ENCODE peak calls at places on chromosome 16, in eight cellular contexts. One of them, this sample, is unnamed.

GRCh38 chr16:64088838-64089237 is 1033.0 kb downstream of the CDH11 start:
- DNase-seq in hepatic stellate cell: no peak
- DNase-seq in GM20000: no peak
- DNase-seq in H7: no peak
- DNase-seq in fibroblast of pulmonary artery: no peak
- DNase-seq in epithelial cell of esophagus: no peak
- DNase-seq in mesendoderm: no peak
- DNase-seq in left colon: no peak
- DNase-seq in this sample: no peak

GRCh38 chr16:59259074-59259963 is 525.2 kb upstream of the GOT2 start:
- DNase-seq in GM20000: no peak
- DNase-seq in fibroblast of pulmonary artery: no peak
- DNase-seq in epithelial cell of esophagus: no peak
- DNase-seq in mesendoderm: no peak
- DNase-seq in left colon: no peak
- DNase-seq in hepatic stellate cell: no peak
- DNase-seq in H7: no peak
- DNase-seq in this sample: no peak

GRCh38 chr16:2511128-2511785 is 2.5 kb upstream of the ATP6V0C start:
- DNase-seq in hepatic stellate cell: peak; percentile 83
- DNase-seq in fibroblast of pulmonary artery: peak; percentile 57
- DNase-seq in H7: peak; percentile 86
- DNase-seq in left colon: peak; percentile 69
- DNase-seq in GM20000: no peak
- DNase-seq in mesendoderm: peak; percentile 47
- DNase-seq in epithelial cell of esophagus: peak; percentile 57
- DNase-seq in this sample: peak; percentile 78

GRCh38 chr16:79593754-79594153 is 6.8 kb downstream of the MAF start:
- DNase-seq in H7: no peak
- DNase-seq in hepatic stellate cell: no peak
- DNase-seq in epithelial cell of esophagus: no peak
- DNase-seq in fibroblast of pulmonary artery: no peak
- DNase-seq in left colon: no peak
- DNase-seq in GM20000: no peak
- DNase-seq in mesendoderm: no peak
- DNase-seq in this sample: no peak

GRCh38 chr16:57071840-57072541 is 20.4 kb upstream of the CPNE2 start:
- DNase-seq in GM20000: no peak
- DNase-seq in hepatic stellate cell: peak; percentile 68
- DNase-seq in epithelial cell of esophagus: peak; percentile 76
- DNase-seq in H7: no peak
- DNase-seq in fibroblast of pulmonary artery: peak; percentile 76
- DNase-seq in mesendoderm: no peak
- DNase-seq in left colon: no peak
- DNase-seq in this sample: peak; percentile 56

GRCh38 chr16:12576878-12577277 is 226.8 kb downstream of the CPPED1 start:
- DNase-seq in GM20000: no peak
- DNase-seq in fibroblast of pulmonary artery: no peak
- DNase-seq in epithelial cell of esophagus: no peak
- DNase-seq in hepatic stellate cell: no peak
- DNase-seq in left colon: no peak
- DNase-seq in H7: no peak
- DNase-seq in mesendoderm: no peak
- DNase-seq in this sample: no peak

GRCh38 chr16:88782454-88783390 is 2.3 kb downstream of the PIEZO1 start:
- DNase-seq in hepatic stellate cell: peak; percentile 90
- DNase-seq in left colon: no peak
- DNase-seq in epithelial cell of esophagus: peak; percentile 94
- DNase-seq in fibroblast of pulmonary artery: no peak
- DNase-seq in H7: no peak
- DNase-seq in GM20000: no peak
- DNase-seq in mesendoderm: no peak
- DNase-seq in this sample: peak; percentile 84

GRCh38 chr16:81703177-81704155 is 75.6 kb upstream of the PLCG2 start:
- DNase-seq in hepatic stellate cell: peak; percentile 66
- DNase-seq in left colon: no peak
- DNase-seq in H7: no peak
- DNase-seq in mesendoderm: no peak
- DNase-seq in epithelial cell of esophagus: peak; percentile 52
- DNase-seq in fibroblast of pulmonary artery: peak; percentile 94
- DNase-seq in GM20000: no peak
- DNase-seq in this sample: peak; percentile 91

GRCh38 chr16:14302031-14302398 is 230.9 kb downstream of the MRTFB start:
- DNase-seq in epithelial cell of esophagus: peak; percentile 79
- DNase-seq in H7: peak; percentile 92
- DNase-seq in left colon: peak; percentile 55
- DNase-seq in hepatic stellate cell: peak; percentile 82
- DNase-seq in mesendoderm: peak; percentile 79
- DNase-seq in fibroblast of pulmonary artery: peak; percentile 66
- DNase-seq in GM20000: peak; percentile 96
- DNase-seq in this sample: peak; percentile 51

GRCh38 chr16:86628614-86629013 is 50.3 kb downstream of the FOXL1 start:
- DNase-seq in GM20000: no peak
- DNase-seq in fibroblast of pulmonary artery: no peak
- DNase-seq in H7: no peak
- DNase-seq in hepatic stellate cell: peak; percentile 36
- DNase-seq in epithelial cell of esophagus: no peak
- DNase-seq in left colon: no peak
- DNase-seq in mesendoderm: no peak
- DNase-seq in this sample: no peak

GRCh38 chr16:67928561-67929364 is 2.9 kb downstream of the CTRL start:
- DNase-seq in left colon: peak; percentile 80
- DNase-seq in fibroblast of pulmonary artery: peak; percentile 66
- DNase-seq in hepatic stellate cell: peak; percentile 85
- DNase-seq in mesendoderm: peak; percentile 72
- DNase-seq in H7: peak; percentile 96
- DNase-seq in epithelial cell of esophagus: peak; percentile 70
- DNase-seq in GM20000: peak; percentile 79
- DNase-seq in this sample: peak; percentile 52

GRCh38 chr16:50166511-50167500 is 13.7 kb downstream of the TENT4B start:
- DNase-seq in hepatic stellate cell: no peak
- DNase-seq in GM20000: no peak
- DNase-seq in H7: no peak
- DNase-seq in epithelial cell of esophagus: peak; percentile 45
- DNase-seq in fibroblast of pulmonary artery: no peak
- DNase-seq in mesendoderm: no peak
- DNase-seq in left colon: no peak
- DNase-seq in this sample: peak; percentile 55

GRCh38 chr16:60640038-60640437 is 1396.2 kb downstream of the CDH8 start:
- DNase-seq in left colon: no peak
- DNase-seq in H7: no peak
- DNase-seq in fibroblast of pulmonary artery: no peak
- DNase-seq in mesendoderm: no peak
- DNase-seq in hepatic stellate cell: no peak
- DNase-seq in GM20000: no peak
- DNase-seq in epithelial cell of esophagus: peak; percentile 13
- DNase-seq in this sample: no peak

GRCh38 chr16:86961133-86961720 is 356.0 kb downstream of the C16orf95 start:
- DNase-seq in left colon: no peak
- DNase-seq in mesendoderm: no peak
- DNase-seq in fibroblast of pulmonary artery: peak; percentile 18
- DNase-seq in hepatic stellate cell: peak; percentile 78
- DNase-seq in H7: no peak
- DNase-seq in epithelial cell of esophagus: no peak
- DNase-seq in GM20000: no peak
- DNase-seq in this sample: peak; percentile 67

GRCh38 chr16:29315916-29316517 is 90.5 kb downstream of the NPIPB11 start:
- DNase-seq in H7: peak; percentile 74
- DNase-seq in mesendoderm: peak; percentile 35
- DNase-seq in GM20000: no peak
- DNase-seq in fibroblast of pulmonary artery: no peak
- DNase-seq in hepatic stellate cell: no peak
- DNase-seq in epithelial cell of esophagus: no peak
- DNase-seq in left colon: no peak
- DNase-seq in this sample: no peak

GRCh38 chr16:71467810-71468209 is 5.8 kb upstream of the ZNF23 start:
- DNase-seq in GM20000: peak; percentile 42
- DNase-seq in hepatic stellate cell: peak; percentile 37
- DNase-seq in epithelial cell of esophagus: peak; percentile 56
- DNase-seq in left colon: peak; percentile 41
- DNase-seq in mesendoderm: peak; percentile 60
- DNase-seq in fibroblast of pulmonary artery: peak; percentile 42
- DNase-seq in H7: peak; percentile 80
- DNase-seq in this sample: no peak

GRCh38 chr16:53913920-53914319 is 210.0 kb downstream of the FTO start:
- DNase-seq in GM20000: no peak
- DNase-seq in H7: no peak
- DNase-seq in left colon: no peak
- DNase-seq in hepatic stellate cell: no peak
- DNase-seq in epithelial cell of esophagus: no peak
- DNase-seq in mesendoderm: no peak
- DNase-seq in fibroblast of pulmonary artery: no peak
- DNase-seq in this sample: no peak

GRCh38 chr16:30077656-30078055 is 1.9 kb downstream of the PPP4C start:
- DNase-seq in left colon: no peak
- DNase-seq in GM20000: no peak
- DNase-seq in epithelial cell of esophagus: no peak
- DNase-seq in fibroblast of pulmonary artery: no peak
- DNase-seq in H7: no peak
- DNase-seq in hepatic stellate cell: no peak
- DNase-seq in mesendoderm: no peak
- DNase-seq in this sample: peak; percentile 51

GRCh38 chr16:70529051-70529777 is 5.6 kb downstream of the SF3B3 start:
- DNase-seq in hepatic stellate cell: peak; percentile 67
- DNase-seq in H7: peak; percentile 43
- DNase-seq in GM20000: no peak
- DNase-seq in fibroblast of pulmonary artery: peak; percentile 73
- DNase-seq in mesendoderm: peak; percentile 22
- DNase-seq in left colon: no peak
- DNase-seq in epithelial cell of esophagus: peak; percentile 70
- DNase-seq in this sample: peak; percentile 79

GRCh38 chr16:58264961-58265479 is 29.8 kb downstream of the PRSS54 start:
- DNase-seq in H7: no peak
- DNase-seq in mesendoderm: peak; percentile 47
- DNase-seq in epithelial cell of esophagus: peak; percentile 97
- DNase-seq in hepatic stellate cell: peak; percentile 41
- DNase-seq in left colon: peak; percentile 30
- DNase-seq in fibroblast of pulmonary artery: peak; percentile 56
- DNase-seq in GM20000: no peak
- DNase-seq in this sample: peak; percentile 74

GRCh38 chr16:24114876-24115275 is 141.3 kb upstream of the CACNG3 start:
- DNase-seq in mesendoderm: no peak
- DNase-seq in left colon: no peak
- DNase-seq in fibroblast of pulmonary artery: no peak
- DNase-seq in epithelial cell of esophagus: no peak
- DNase-seq in H7: no peak
- DNase-seq in hepatic stellate cell: no peak
- DNase-seq in GM20000: no peak
- DNase-seq in this sample: no peak

GRCh38 chr16:77238593-77238992 is 39.4 kb downstream of the SYCE1L start:
- DNase-seq in fibroblast of pulmonary artery: no peak
- DNase-seq in mesendoderm: no peak
- DNase-seq in left colon: no peak
- DNase-seq in hepatic stellate cell: no peak
- DNase-seq in H7: no peak
- DNase-seq in epithelial cell of esophagus: peak; percentile 49
- DNase-seq in GM20000: no peak
- DNase-seq in this sample: no peak

GRCh38 chr16:53089434-53090270 is 34.9 kb downstream of the CHD9 start:
- DNase-seq in left colon: no peak
- DNase-seq in H7: no peak
- DNase-seq in hepatic stellate cell: no peak
- DNase-seq in GM20000: no peak
- DNase-seq in mesendoderm: peak; percentile 71
- DNase-seq in fibroblast of pulmonary artery: peak; percentile 70
- DNase-seq in epithelial cell of esophagus: peak; percentile 44
- DNase-seq in this sample: peak; percentile 64

GRCh38 chr16:2884041-2884451 is 1.0 kb downstream of the FLYWCH2 start:
- DNase-seq in epithelial cell of esophagus: no peak
- DNase-seq in left colon: no peak
- DNase-seq in fibroblast of pulmonary artery: peak; percentile 13
- DNase-seq in GM20000: no peak
- DNase-seq in H7: no peak
- DNase-seq in hepatic stellate cell: no peak
- DNase-seq in mesendoderm: no peak
- DNase-seq in this sample: peak; percentile 36

GRCh38 chr16:86307518-86307903 is 202.8 kb upstream of the FOXF1 start:
- DNase-seq in hepatic stellate cell: no peak
- DNase-seq in mesendoderm: no peak
- DNase-seq in GM20000: no peak
- DNase-seq in left colon: no peak
- DNase-seq in fibroblast of pulmonary artery: peak; percentile 85
- DNase-seq in H7: no peak
- DNase-seq in epithelial cell of esophagus: peak; percentile 11
- DNase-seq in this sample: peak; percentile 94

GRCh38 chr16:27048316-27048715 is 18.4 kb upstream of the C16orf82 start:
- DNase-seq in hepatic stellate cell: no peak
- DNase-seq in fibroblast of pulmonary artery: no peak
- DNase-seq in GM20000: no peak
- DNase-seq in H7: no peak
- DNase-seq in left colon: no peak
- DNase-seq in mesendoderm: no peak
- DNase-seq in epithelial cell of esophagus: no peak
- DNase-seq in this sample: peak; percentile 46

GRCh38 chr16:50683689-50684374 is 2.7 kb upstream of the SNX20 start:
- DNase-seq in left colon: no peak
- DNase-seq in H7: no peak
- DNase-seq in GM20000: peak; percentile 79
- DNase-seq in epithelial cell of esophagus: no peak
- DNase-seq in hepatic stellate cell: no peak
- DNase-seq in fibroblast of pulmonary artery: no peak
- DNase-seq in mesendoderm: no peak
- DNase-seq in this sample: no peak

GRCh38 chr16:88310796-88311605 is 71.8 kb upstream of the ZNF469 start:
- DNase-seq in fibroblast of pulmonary artery: no peak
- DNase-seq in epithelial cell of esophagus: no peak
- DNase-seq in left colon: no peak
- DNase-seq in hepatic stellate cell: no peak
- DNase-seq in H7: no peak
- DNase-seq in GM20000: no peak
- DNase-seq in mesendoderm: no peak
- DNase-seq in this sample: no peak

GRCh38 chr16:29694384-29695195 is 15.6 kb downstream of the QPRT start:
- DNase-seq in mesendoderm: no peak
- DNase-seq in fibroblast of pulmonary artery: no peak
- DNase-seq in epithelial cell of esophagus: no peak
- DNase-seq in H7: peak; percentile 46
- DNase-seq in left colon: no peak
- DNase-seq in hepatic stellate cell: no peak
- DNase-seq in GM20000: peak; percentile 24
- DNase-seq in this sample: peak; percentile 84

GRCh38 chr16:86578056-86578455 is 293 bp upstream of the FOXL1 start:
- DNase-seq in GM20000: no peak
- DNase-seq in hepatic stellate cell: peak; percentile 71
- DNase-seq in mesendoderm: peak; percentile 24
- DNase-seq in epithelial cell of esophagus: no peak
- DNase-seq in fibroblast of pulmonary artery: peak; percentile 57
- DNase-seq in H7: peak; percentile 59
- DNase-seq in left colon: no peak
- DNase-seq in this sample: peak; percentile 91

GRCh38 chr16:19923396-19923795 is 38.7 kb upstream of the GPRC5B start:
- DNase-seq in mesendoderm: no peak
- DNase-seq in left colon: peak; percentile 45
- DNase-seq in epithelial cell of esophagus: no peak
- DNase-seq in H7: no peak
- DNase-seq in hepatic stellate cell: no peak
- DNase-seq in fibroblast of pulmonary artery: no peak
- DNase-seq in GM20000: no peak
- DNase-seq in this sample: no peak

GRCh38 chr16:14407786-14408399 is 222.2 kb downstream of the PARN start:
- DNase-seq in left colon: no peak
- DNase-seq in GM20000: no peak
- DNase-seq in epithelial cell of esophagus: no peak
- DNase-seq in mesendoderm: no peak
- DNase-seq in fibroblast of pulmonary artery: no peak
- DNase-seq in H7: no peak
- DNase-seq in hepatic stellate cell: no peak
- DNase-seq in this sample: no peak

GRCh38 chr16:9095998-9096397 is 4.6 kb downstream of the HAPSTR1 start:
- DNase-seq in H7: no peak
- DNase-seq in hepatic stellate cell: no peak
- DNase-seq in mesendoderm: no peak
- DNase-seq in left colon: no peak
- DNase-seq in fibroblast of pulmonary artery: no peak
- DNase-seq in epithelial cell of esophagus: no peak
- DNase-seq in GM20000: no peak
- DNase-seq in this sample: no peak

This sample was measured in fibroblast of mammary gland.